ENCODE peak calls at places on chromosomes 13 and 19, in four cellular contexts. W is NCI-H1105, M is AG10803, H is NCI-H748 treated with DMSO at 0.1 percent for 48 hours. G is an unnamed sample.

GRCh38 chr13:37446503-37446902 is 152.1 kb downstream of the POSTN start:
- DNase-seq in M (peak), H (no peak), W (no peak), G (no peak)

GRCh38 chr19:13096968-13097330 is 5.7 kb downstream of the LYL1 start:
- DNase-seq in H (no peak), M (no peak), W (no peak), G (no peak)

GRCh38 chr19:6828698-6829633 is 56.5 kb downstream of the VAV1 start:
- DNase-seq in W (no peak), M (no peak), H (no peak), G (no peak)

GRCh38 chr19:33492951-33493350 is 28.6 kb downstream of the PEPD start:
- DNase-seq in W (no peak), M (no peak), H (no peak), G (no peak)

GRCh38 chr19:8388612-8388958 is 1.6 kb upstream of the RAB11B start:
- DNase-seq in W (no peak), M (no peak), H (no peak), G (no peak)

GRCh38 chr19:4044927-4045557 is 21.7 kb downstream of the ZBTB7A start:
- DNase-seq in H (no peak), M (no peak), W (no peak), G (no peak)

GRCh38 chr19:29012457-29012856 is 200.5 kb downstream of the UQCRFS1 start:
- DNase-seq in M (no peak), H (no peak), W (no peak), G (no peak)

GRCh38 chr19:51181913-51182419 is 39.9 kb downstream of the SIGLEC7 start:
- DNase-seq in H (no peak), W (no peak), M (no peak), G (no peak)

GRCh38 chr13:114282143-114282685 is 813 bp downstream of the UPF3A start:
- DNase-seq in W (peak), M (no peak), H (peak), G (peak)

GRCh38 chr13:25330541-25330940 is 29.1 kb downstream of the NUP58 start:
- DNase-seq in H (no peak), M (peak), W (no peak), G (no peak)

GRCh38 chr19:19269952-19270694 is 3.0 kb downstream of the TM6SF2 start:
- DNase-seq in M (no peak), H (no peak), W (no peak), G (no peak)

GRCh38 chr13:106355866-106356265 is 179.6 kb downstream of the EFNB2 start:
- DNase-seq in H (no peak), W (no peak), M (no peak), G (no peak)

GRCh38 chr19:18878858-18879578 is 16.9 kb downstream of the CERS1 start:
- DNase-seq in H (no peak), M (no peak), W (no peak), G (no peak)

GRCh38 chr13:45564108-45564507 is 51.4 kb downstream of the ERICH6B start:
- DNase-seq in H (no peak), W (no peak), M (peak), G (no peak)

GRCh38 chr19:38084196-38084595 is 139.8 kb downstream of the DPF1 start:
- DNase-seq in H (no peak), W (no peak), M (no peak), G (no peak)

GRCh38 chr19:10259162-10259905 is 7.3 kb downstream of the MRPL4 start:
- DNase-seq in W (peak), M (peak), H (peak), G (peak)

GRCh38 chr19:55451163-55451521 is 8.0 kb upstream of the SHISA7 start:
- DNase-seq in H (no peak), W (no peak), M (no peak), G (no peak)

GRCh38 chr13:40193290-40194203 is 472.9 kb downstream of the FOXO1 start:
- DNase-seq in M (peak), H (no peak), W (no peak), G (no peak)

GRCh38 chr13:112725346-112726017 is 35.6 kb downstream of the ATP11A start:
- DNase-seq in H (no peak), M (peak), W (no peak), G (peak)

GRCh38 chr13:29125145-29125933 is 305.2 kb downstream of the MTUS2 start:
- DNase-seq in M (no peak), W (no peak), H (no peak), G (no peak)

GRCh38 chr13:97043302-97043701 is 49.0 kb upstream of the OXGR1 start:
- DNase-seq in W (no peak), M (peak), H (no peak), G (no peak)

GRCh38 chr13:58254961-58255360 is 623.4 kb downstream of the PCDH17 start:
- DNase-seq in H (no peak), M (no peak), W (no peak), G (no peak)

GRCh38 chr19:3095375-3096191 is 1.4 kb downstream of the GNA11 start:
- DNase-seq in W (peak), H (no peak), M (no peak), G (no peak)

GRCh38 chr13:100694722-100695644 is 20.4 kb upstream of the TMTC4 start:
- DNase-seq in M (peak), H (no peak), W (no peak), G (no peak)

GRCh38 chr13:114112231-114112825 is 20.1 kb downstream of the RASA3 start:
- DNase-seq in H (no peak), W (no peak), M (no peak), G (no peak)

GRCh38 chr19:55350620-55351315 is 3.8 kb downstream of the COX6B2 start:
- DNase-seq in H (no peak), W (no peak), M (no peak), G (no peak)